ENCODE peak calls at places on chromosomes 12 and 14, in nine cellular contexts. S is astrocyte of the spinal cord, Z is GM13977, U is heart right ventricle, K is glutamatergic neuron, Y is GM12865, C is GM10248, V is GM06990, A is fibroblast of lung. R is an unnamed sample.

GRCh38 chr14:59215353-59215752 is 26.9 kb downstream of the DAAM1 start:
- DNase-seq in Y (no peak), V (no peak), K (no peak), U (peak), Z (no peak), C (no peak), A (peak), S (peak), R (no peak)

GRCh38 chr14:104659764-104660523 is 29.5 kb upstream of the INF2 start:
- DNase-seq in A (no peak), K (no peak), S (no peak), Z (peak), C (peak), Y (peak), U (no peak), V (peak), R (peak)

GRCh38 chr12:70757830-70758493 is 120.7 kb upstream of the PTPRB start:
- DNase-seq in U (no peak), S (no peak), Y (no peak), A (no peak), V (no peak), Z (no peak), K (no peak), C (no peak), R (no peak)

GRCh38 chr12:116784238-116784612 is 46.1 kb downstream of the RNFT2 start:
- DNase-seq in V (no peak), U (no peak), Z (no peak), S (no peak), C (no peak), Y (peak), A (no peak), K (no peak), R (no peak)

GRCh38 chr12:110039085-110039807 is 9.1 kb downstream of the C12orf76 start:
- DNase-seq in S (peak), C (no peak), V (no peak), Y (peak), A (peak), Z (no peak), K (no peak), U (no peak), R (no peak)

GRCh38 chr12:57224973-57225679 is 4.4 kb upstream of the SHMT2 start:
- DNase-seq in S (no peak), Z (no peak), Y (peak), V (peak), U (peak), K (peak), C (peak), A (peak), R (peak)

GRCh38 chr12:110585231-110585799 is 2.2 kb upstream of the PPTC7 start:
- DNase-seq in K (no peak), S (peak), Z (no peak), C (no peak), A (peak), Y (no peak), U (no peak), V (no peak), R (no peak)

GRCh38 chr14:20332946-20333782 is at the start of gene CCNB1IP1:
- DNase-seq in Y (peak), K (peak), A (peak), C (peak), S (peak), Z (peak), V (peak), U (peak), R (peak)

GRCh38 chr12:65786041-65786440 is 38.2 kb upstream of the HMGA2 start:
- DNase-seq in K (no peak), C (no peak), S (no peak), V (no peak), U (no peak), Z (no peak), A (no peak), Y (no peak), R (no peak)

GRCh38 chr14:60214415-60215126 is 34.5 kb upstream of the PPM1A start:
- DNase-seq in Y (no peak), V (no peak), U (no peak), Z (no peak), C (no peak), S (no peak), K (no peak), A (no peak), R (no peak)

DNA sequence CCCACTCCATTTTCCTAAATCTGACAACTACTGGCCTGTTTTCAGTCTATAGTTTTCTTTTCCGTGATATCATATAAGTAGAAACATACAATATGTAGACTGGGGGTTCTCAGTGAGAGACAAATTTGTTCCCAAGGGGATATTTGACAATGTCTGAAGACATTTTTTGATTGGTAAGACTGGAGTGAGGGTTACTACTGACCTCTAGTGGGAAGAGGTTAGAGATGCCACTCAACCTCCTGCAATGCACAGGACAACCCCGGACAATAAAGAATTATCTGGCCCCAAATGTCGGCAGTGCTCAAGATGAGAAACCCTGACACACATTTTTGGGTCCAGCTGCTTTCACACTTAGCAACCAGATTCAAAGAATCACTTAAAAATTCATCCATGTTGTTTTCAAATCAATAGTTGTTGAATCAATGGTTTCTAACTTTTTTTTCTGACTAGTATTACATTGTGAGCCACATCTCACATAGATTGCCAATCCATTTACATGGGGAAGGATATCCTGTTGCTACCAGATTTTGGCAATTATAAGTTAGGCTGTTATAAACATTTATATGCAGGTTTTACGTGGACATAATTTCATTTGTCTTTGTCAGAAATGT is 307.1 kb downstream of the RPL10L start:
- DNase-seq in A (peak), S (peak), C (no peak), K (no peak), Y (peak), U (no peak), Z (peak), V (no peak), R (peak)
- TF ChIP-seq CTCF in A (peak), S (peak), C (peak), K (peak), Y (peak), U (no peak), Z (peak), V (peak), R (no peak)

GRCh38 chr14:35404496-35405303 is at the start of gene NFKBIA:
- DNase-seq in C (peak), V (peak), S (peak), U (peak), Z (peak), A (peak), K (peak), Y (peak), R (peak)
- TF ChIP-seq CTCF in C (peak), V (no peak), S (peak), U (peak), Z (peak), A (peak), K (no peak), Y (peak), R (no peak)

GRCh38 chr14:94907626-94908261 is 137.8 kb upstream of the GSC start:
- DNase-seq in C (no peak), K (no peak), U (no peak), S (no peak), Z (no peak), V (no peak), Y (no peak), A (no peak), R (no peak)
- TF ChIP-seq CTCF in C (no peak), K (no peak), U (no peak), S (no peak), Z (no peak), V (no peak), Y (no peak), A (no peak), R (no peak)

DNA sequence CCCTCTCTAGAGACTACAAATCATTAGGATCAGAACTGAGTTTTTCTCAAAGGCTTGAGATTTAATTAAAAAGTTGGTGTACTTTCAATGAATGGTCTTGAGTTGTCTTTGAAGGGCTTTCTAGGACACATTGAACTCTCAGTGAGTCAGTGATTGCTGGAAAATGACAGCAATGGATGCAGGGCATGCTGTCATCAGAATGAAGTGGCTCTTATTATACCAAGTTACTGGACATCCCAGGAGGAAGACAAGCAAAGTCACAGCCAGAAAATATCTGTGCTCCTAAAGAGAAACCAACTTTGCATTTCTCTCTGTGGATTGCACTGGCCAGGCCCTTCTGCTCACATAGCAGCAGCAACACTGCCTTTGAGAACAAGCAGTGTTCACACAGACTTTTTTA is 112.6 kb downstream of the PRIMA1 start:
- DNase-seq in A (no peak), S (no peak), Z (no peak), K (no peak), U (no peak), V (no peak), C (no peak), Y (no peak), R (no peak)
- TF ChIP-seq CTCF in A (no peak), S (no peak), Z (no peak), K (no peak), U (no peak), V (no peak), C (no peak), Y (no peak), R (no peak)

GRCh38 chr12:90991952-90992465 is 12.8 kb downstream of the EPYC start:
- DNase-seq in Y (no peak), S (no peak), Z (no peak), K (no peak), A (no peak), U (no peak), C (no peak), V (no peak), R (no peak)

GRCh38 chr12:90999946-91000345 is 4.8 kb downstream of the EPYC start:
- DNase-seq in Z (no peak), A (no peak), C (no peak), S (peak), U (no peak), V (no peak), K (no peak), Y (no peak), R (no peak)

GRCh38 chr12:90989617-90990232 is 15.0 kb downstream of the EPYC start:
- DNase-seq in U (no peak), C (no peak), K (no peak), Z (no peak), Y (no peak), S (no peak), A (no peak), V (no peak), R (no peak)

GRCh38 chr12:90999518-90999917 is 5.3 kb downstream of the EPYC start:
- DNase-seq in Z (no peak), K (no peak), Y (no peak), A (no peak), S (no peak), U (no peak), C (no peak), V (no peak), R (no peak)

GRCh38 chr12:90995041-90995440 is 9.7 kb downstream of the EPYC start:
- DNase-seq in C (no peak), S (no peak), K (no peak), Y (no peak), A (peak), U (no peak), V (no peak), Z (no peak), R (no peak)
- TF ChIP-seq CTCF in C (no peak), S (no peak), K (no peak), Y (no peak), A (no peak), U (no peak), V (no peak), Z (no peak), R (no peak)

R was measured in GM20000.